ENCODE peak calls at places on chromosomes 13 and 19, in nine cellular contexts. N is K562, G is transverse colon, W is IMR-90, Z is endothelial cell of umbilical vein, R is ovary, H is heart left ventricle, U is lower leg skin, B is testis. C is an unnamed sample.

GRCh38 chr13:28179974-28180373 is 41.6 kb downstream of the PAN3 start:
- DNase-seq in N (no peak), G (no peak), W (peak; percentile 2), Z (no peak), R (no peak), H (no peak), U (no peak), B (no peak), C (no peak)

GRCh38 chr19:33022472-33023116 is 42.1 kb downstream of the RHPN2 start:
- DNase-seq in N (no peak), G (no peak), W (no peak), Z (no peak), R (no peak), H (no peak), U (no peak), B (no peak), C (no peak)

GRCh38 chr13:81480634-81481033 is 1139.7 kb upstream of the SPRY2 start:
- DNase-seq in N (no peak), G (no peak), W (no peak), Z (no peak), R (no peak), H (no peak), U (no peak), B (no peak), C (no peak)

GRCh38 chr19:37979547-37980082 is 72.6 kb downstream of the SIPA1L3 start:
- DNase-seq in N (no peak), G (peak; percentile 51), W (no peak), Z (no peak), R (no peak), H (no peak), U (peak; percentile 82), B (no peak), C (no peak)

GRCh38 chr13:59236309-59236939 is 927.3 kb downstream of the DIAPH3 start:
- DNase-seq in N (no peak), G (no peak), W (no peak), Z (no peak), R (no peak), H (no peak), U (no peak), B (no peak), C (no peak)

GRCh38 chr13:110726726-110727125 is 13.2 kb downstream of the ING1 start:
- DNase-seq in N (no peak), G (peak; percentile 34), W (no peak), Z (no peak), R (no peak), H (no peak), U (no peak), B (no peak), C (no peak)

GRCh38 chr19:45767881-45768643 is 990 bp downstream of the SIX5 start:
- DNase-seq in N (peak; percentile 67), G (peak; percentile 70), W (peak; percentile 65), Z (peak; percentile 72), R (peak; percentile 78), H (peak; percentile 86), U (peak; percentile 93), B (peak; percentile 77), C (no peak)

GRCh38 chr19:33377586-33378475 is 4.3 kb downstream of the CEBPG start:
- DNase-seq in N (no peak), G (no peak), W (no peak), Z (peak; percentile 56), R (no peak), H (no peak), U (peak; percentile 85), B (no peak), C (no peak)

GRCh38 chr19:644789-645188 is 5.1 kb downstream of the FGF22 start:
- DNase-seq in N (no peak), G (no peak), W (no peak), Z (no peak), R (no peak), H (no peak), U (no peak), B (no peak), C (no peak)

GRCh38 chr19:31676271-31677004 is 327.2 kb upstream of the TSHZ3 start:
- DNase-seq in N (no peak), G (no peak), W (no peak), Z (no peak), R (no peak), H (no peak), U (no peak), B (peak; percentile 69), C (peak; percentile 74)

GRCh38 chr13:47175172-47175806 is 278.4 kb upstream of the HTR2A start:
- DNase-seq in N (no peak), G (no peak), W (peak; percentile 95), Z (no peak), R (no peak), H (no peak), U (no peak), B (no peak), C (no peak)

GRCh38 chr13:108155185-108156106 is 59.9 kb downstream of the LIG4 start:
- DNase-seq in N (peak; percentile 31), G (peak; percentile 74), W (peak; percentile 52), Z (peak; percentile 60), R (peak; percentile 37), H (peak; percentile 37), U (no peak), B (peak; percentile 80), C (no peak)

GRCh38 chr13:49386664-49387063 is 57.2 kb downstream of the CAB39L start:
- DNase-seq in N (no peak), G (no peak), W (no peak), Z (no peak), R (no peak), H (no peak), U (no peak), B (no peak), C (no peak)

GRCh38 chr13:48600374-48601364 is 53.1 kb upstream of the CYSLTR2 start:
- DNase-seq in N (no peak), G (no peak), W (peak; percentile 71), Z (peak; percentile 98), R (no peak), H (no peak), U (no peak), B (peak; percentile 62), C (peak; percentile 7)

GRCh38 chr13:22801402-22802003 is 379.3 kb upstream of the SGCG start:
- DNase-seq in N (no peak), G (no peak), W (peak; percentile 5), Z (peak; percentile 15), R (no peak), H (no peak), U (no peak), B (peak; percentile 38), C (no peak)

GRCh38 chr13:100506154-100506553 is 82.4 kb downstream of the GGACT start:
- DNase-seq in N (no peak), G (no peak), W (no peak), Z (no peak), R (no peak), H (no peak), U (no peak), B (no peak), C (no peak)

GRCh38 chr13:27853871-27854270 is 61.6 kb downstream of the GSX1 start:
- DNase-seq in N (no peak), G (no peak), W (no peak), Z (no peak), R (no peak), H (no peak), U (no peak), B (peak; percentile 46), C (peak; percentile 39)

GRCh38 chr13:109871018-109871370 is 84.6 kb upstream of the IRS2 start:
- DNase-seq in N (no peak), G (no peak), W (peak; percentile 55), Z (no peak), R (no peak), H (no peak), U (no peak), B (no peak), C (peak; percentile 31)

GRCh38 chr13:62551588-62551987 is 1135.9 kb upstream of the PCDH20 start:
- DNase-seq in N (no peak), G (no peak), W (no peak), Z (no peak), R (no peak), H (no peak), U (no peak), B (no peak), C (no peak)

GRCh38 chr19:1652471-1653299 is at the start of gene TCF3:
- DNase-seq in N (peak; percentile 93), G (peak; percentile 99), W (peak; percentile 99), Z (peak; percentile 99), R (peak; percentile 98), H (peak; percentile 99), U (peak; percentile 100), B (peak; percentile 99), C (peak; percentile 99)
- TF ChIP-seq POLR2A in N (peak; percentile 77), G (no peak), W (no peak), Z (peak; percentile 28), R (peak; percentile 66), H (peak; percentile 56), U (no peak), B (no peak), C (no peak)

GRCh38 chr19:7926727-7927604 is 1.0 kb upstream of the CTXN1 start:
- DNase-seq in N (no peak), G (no peak), W (no peak), Z (no peak), R (peak; percentile 50), H (no peak), U (no peak), B (no peak), C (no peak)
- H3K4me3 ChIP-seq in N (no peak overlapping the region), G (no peak overlapping the region), W (no peak overlapping the region), Z (no peak overlapping the region), R (peak overlapping the region; percentile 41), H (peak overlapping the region; percentile 28), U (no peak overlapping the region), B (no peak overlapping the region), C (peak overlapping the region; percentile 69)

GRCh38 chr19:9140159-9140874 is at the start of gene ZNF317:
- DNase-seq in N (peak; percentile 81), G (peak; percentile 95), W (peak; percentile 88), Z (peak; percentile 91), R (peak; percentile 94), H (peak; percentile 96), U (peak; percentile 98), B (peak; percentile 98), C (peak; percentile 96)
- TF ChIP-seq POLR2A in N (peak; percentile 95), G (peak; percentile 53), W (peak; percentile 81), Z (peak; percentile 73), R (peak; percentile 54), H (peak; percentile 70), U (no peak), B (no peak), C (peak; percentile 11)

GRCh38 chr13:40381935-40382764 is 284.3 kb downstream of the FOXO1 start:
- DNase-seq in N (no peak), G (no peak), W (no peak), Z (no peak), R (no peak), H (peak; percentile 33), U (peak; percentile 87), B (no peak), C (no peak)

GRCh38 chr13:40379186-40379585 is 287.3 kb downstream of the FOXO1 start:
- DNase-seq in N (no peak), G (no peak), W (no peak), Z (no peak), R (no peak), H (no peak), U (no peak), B (no peak), C (no peak)

GRCh38 chr13:40383132-40383531 is 283.3 kb downstream of the FOXO1 start:
- DNase-seq in N (no peak), G (no peak), W (no peak), Z (no peak), R (no peak), H (no peak), U (no peak), B (no peak), C (no peak)

GRCh38 chr13:40377783-40378182 is 288.7 kb downstream of the FOXO1 start:
- DNase-seq in N (no peak), G (no peak), W (no peak), Z (no peak), R (no peak), H (no peak), U (peak; percentile 76), B (no peak), C (no peak)

GRCh38 chr13:40379794-40380608 is 286.4 kb downstream of the FOXO1 start:
- DNase-seq in N (no peak), G (no peak), W (no peak), Z (no peak), R (no peak), H (no peak), U (peak; percentile 34), B (no peak), C (no peak)
- H3K4me3 ChIP-seq in N (no peak overlapping the region), G (no peak overlapping the region), W (no peak overlapping the region), Z (no peak overlapping the region), R (no peak overlapping the region), H (no peak overlapping the region), U (no peak overlapping the region), B (no peak overlapping the region), C (no peak overlapping the region)